ENCODE peak calls at places on chromosomes 16 and 17, in nine cellular contexts. H is nephron progenitor cell; Q is prostate gland; D is astrocyte of the cerebellum; I is NCI-H2029; X is stimulated activated CD4-positive, alpha-beta T cell treated with anti-CD3 and anti-CD28 coated beads, Interleukin-4, amount 100 ng/mL, for 1 hour; O is Caki2; W is ACHN; S is NCI-H2081. B is an unnamed sample.

GRCh38 chr17:80030730-80031410 is 4.8 kb downstream of the TBC1D16 start:
- DNase-seq in Q (peak; percentile 94), X (no peak), W (no peak), H (no peak), S (peak; percentile 89), I (peak; percentile 90), O (no peak), D (no peak), B (no peak)

GRCh38 chr17:13562271-13562800 is 39.4 kb downstream of the HS3ST3A1 start:
- DNase-seq in W (peak; percentile 98), H (peak; percentile 62), D (no peak), I (no peak), O (peak; percentile 89), S (no peak), X (no peak), Q (no peak), B (no peak)

GRCh38 chr17:67563692-67564228 is 154.0 kb upstream of the NOL11 start:
- DNase-seq in Q (no peak), I (no peak), W (no peak), X (no peak), O (no peak), H (no peak), D (no peak), S (no peak), B (no peak)

GRCh38 chr17:76422406-76422805 is 30.5 kb downstream of the UBE2O start:
- DNase-seq in H (no peak), S (no peak), O (no peak), X (no peak), W (no peak), I (no peak), Q (no peak), D (no peak), B (no peak)

GRCh38 chr16:4795181-4795827 is at the start of gene SMIM22:
- DNase-seq in O (no peak), Q (no peak), H (no peak), I (peak; percentile 67), X (no peak), S (peak; percentile 90), W (no peak), D (no peak), B (no peak)

GRCh38 chr16:80347002-80347401 is 193.8 kb upstream of the DYNLRB2 start:
- DNase-seq in S (no peak), X (no peak), O (no peak), Q (no peak), D (no peak), I (no peak), W (no peak), H (no peak), B (no peak)

GRCh38 chr17:67059372-67059771 is 15.0 kb downstream of the CACNG1 start:
- DNase-seq in H (no peak), O (no peak), W (no peak), Q (no peak), S (no peak), D (peak; percentile 5), I (no peak), X (no peak), B (no peak)

GRCh38 chr17:32658470-32659418 is 172.0 kb downstream of the CDK5R1 start:
- DNase-seq in I (no peak), D (no peak), Q (no peak), W (no peak), O (no peak), S (peak; percentile 75), X (no peak), H (no peak), B (no peak)

GRCh38 chr17:32342603-32343325 is 791 bp upstream of the C17orf75 start:
- DNase-seq in O (no peak), W (no peak), D (no peak), X (no peak), H (no peak), I (no peak), S (no peak), Q (no peak), B (no peak)

GRCh38 chr17:59221159-59221847 is 992 bp downstream of the GDPD1 start:
- DNase-seq in I (no peak), D (no peak), X (no peak), Q (no peak), W (no peak), S (peak; percentile 65), H (no peak), O (peak; percentile 5), B (no peak)

GRCh38 chr17:17562145-17562529 is 29.4 kb downstream of the PEMT start:
- DNase-seq in X (no peak), S (no peak), H (no peak), Q (no peak), W (no peak), I (no peak), D (no peak), O (no peak), B (no peak)

GRCh38 chr16:58020628-58021521 is 4.7 kb upstream of the MMP15 start:
- DNase-seq in O (peak; percentile 53), I (no peak), X (peak; percentile 63), W (peak; percentile 59), D (peak; percentile 23), S (peak; percentile 5), H (peak; percentile 80), Q (peak; percentile 62), B (peak; percentile 69)

GRCh38 chr16:57266531-57267268 is 17.8 kb downstream of the PLLP start:
- DNase-seq in I (no peak), X (no peak), O (no peak), D (no peak), S (no peak), H (no peak), W (peak; percentile 30), Q (peak; percentile 33), B (no peak)

GRCh38 chr16:48252013-48252412 is 4.7 kb upstream of the ABCC11 start:
- DNase-seq in O (no peak), S (no peak), Q (no peak), D (no peak), I (no peak), W (no peak), H (no peak), X (no peak), B (no peak)

GRCh38 chr17:7820231-7820630 is 13.8 kb upstream of the KDM6B start:
- DNase-seq in Q (no peak), H (no peak), I (no peak), W (no peak), O (no peak), S (no peak), X (no peak), D (no peak), B (no peak)

GRCh38 chr17:31688704-31689103 is 170.3 kb downstream of the COPRS start:
- DNase-seq in S (no peak), O (no peak), I (no peak), W (peak; percentile 71), H (no peak), Q (no peak), X (no peak), D (no peak), B (no peak)

GRCh38 chr17:74192950-74193781 is 10.3 kb upstream of the RPL38 start:
- DNase-seq in W (peak; percentile 39), Q (peak; percentile 57), H (no peak), O (no peak), S (peak; percentile 67), X (no peak), D (no peak), I (peak; percentile 89), B (no peak)

GRCh38 chr17:31593806-31594205 is 202.3 kb downstream of the RAB11FIP4 start:
- DNase-seq in O (no peak), W (no peak), Q (no peak), D (no peak), S (no peak), H (no peak), I (no peak), X (no peak), B (no peak)

GRCh38 chr17:4186244-4186920 is 43.4 kb downstream of the CYB5D2 start:
- DNase-seq in D (no peak), X (no peak), O (no peak), S (no peak), Q (peak; percentile 43), H (no peak), W (no peak), I (no peak), B (no peak)

GRCh38 chr16:74679983-74680382 is 13.3 kb upstream of the RFWD3 start:
- DNase-seq in H (no peak), O (no peak), X (no peak), D (no peak), W (no peak), I (no peak), Q (no peak), S (no peak), B (no peak)

GRCh38 chr17:57634713-57635465 is 110.2 kb downstream of the CCDC182 start:
- DNase-seq in S (no peak), I (no peak), Q (no peak), O (no peak), D (no peak), H (no peak), X (no peak), W (no peak), B (no peak)

GRCh38 chr17:54099221-54099620 is 276.5 kb downstream of the KIF2B start:
- DNase-seq in H (no peak), I (no peak), S (no peak), X (no peak), O (no peak), D (no peak), W (no peak), Q (no peak), B (no peak)

GRCh38 chr17:61459968-61460718 is 7.9 kb downstream of the TBX4 start:
- DNase-seq in S (no peak), O (no peak), Q (no peak), W (no peak), H (no peak), I (no peak), D (no peak), X (no peak), B (no peak)

GRCh38 chr16:31700200-31700529 is 172.5 kb downstream of the AHSP start:
- DNase-seq in I (peak; percentile 64), S (peak; percentile 90), H (no peak), W (no peak), D (no peak), Q (no peak), O (no peak), X (no peak), B (no peak)